ENCODE peak calls at places on chromosomes 7 and 10, in eight cellular contexts. G, L, B, W, X, R, S and M are unnamed samples.
A peak's percentile ranks its signal among the peaks of the same experiment; 100 is the strongest.

GRCh38 chr10:109902992-109903947 is 20.0 kb downstream of the XPNPEP1 start:
- DNase-seq in B (no peak), G (peak; percentile 50), S (no peak), L (no peak), W (no peak), X (no peak), R (peak; percentile 62), M (no peak)

GRCh38 chr10:93841930-93842329 is 51.8 kb upstream of the SLC35G1 start:
- DNase-seq in B (no peak), G (no peak), R (no peak), X (no peak), W (no peak), S (peak; percentile 91), L (no peak), M (no peak)

GRCh38 chr7:388461-388960 is 98.5 kb downstream of the FOXL3 start:
- DNase-seq in W (peak; percentile 29), L (no peak), S (no peak), G (no peak), X (peak; percentile 22), R (peak; percentile 13), B (no peak), M (no peak)

GRCh38 chr10:132878091-132878729 is 64.2 kb downstream of the CFAP46 start:
- DNase-seq in L (no peak), S (no peak), R (no peak), X (no peak), G (no peak), W (peak; percentile 39), B (no peak), M (no peak)

GRCh38 chr7:26091933-26092332 is 60.1 kb upstream of the NFE2L3 start:
- DNase-seq in R (no peak), W (no peak), G (peak; percentile 14), L (no peak), X (peak; percentile 16), S (peak; percentile 62), B (peak; percentile 30), M (no peak)

GRCh38 chr7:36497775-36498174 is 108.1 kb downstream of the ANLN start:
- DNase-seq in S (no peak), X (no peak), R (no peak), W (no peak), G (no peak), B (no peak), L (no peak), M (no peak)

GRCh38 chr10:94451883-94452519 is 49.7 kb downstream of the TBC1D12 start:
- DNase-seq in S (no peak), W (no peak), R (no peak), G (no peak), X (no peak), L (no peak), B (no peak), M (no peak)

GRCh38 chr10:20598590-20598989 is 298.5 kb downstream of the NEBL start:
- DNase-seq in S (peak; percentile 17), L (peak; percentile 11), G (peak; percentile 73), X (peak; percentile 77), B (no peak), W (peak; percentile 81), R (peak; percentile 13), M (peak; percentile 41)

GRCh38 chr10:117796394-117796793 is 250.3 kb downstream of the RAB11FIP2 start:
- DNase-seq in X (no peak), L (no peak), S (no peak), W (no peak), B (no peak), R (no peak), G (no peak), M (no peak)

GRCh38 chr7:6074612-6075380 is 43.6 kb downstream of the ANKRD61 start:
- DNase-seq in L (no peak), W (no peak), X (peak; percentile 56), S (no peak), G (peak; percentile 31), B (no peak), R (no peak), M (no peak)

GRCh38 chr7:27110163-27110976 is 7.9 kb upstream of the HOXA2 start:
- DNase-seq in W (no peak), G (peak; percentile 64), X (no peak), S (peak; percentile 74), L (peak; percentile 68), R (peak; percentile 25), B (no peak), M (peak; percentile 59)

GRCh38 chr7:44058759-44059218 is 6.6 kb downstream of the PGAM2 start:
- DNase-seq in G (no peak), R (no peak), W (peak; percentile 21), S (no peak), B (no peak), L (no peak), X (no peak), M (no peak)

GRCh38 chr7:30802812-30803211 is 31.6 kb downstream of the MINDY4 start:
- DNase-seq in X (no peak), S (no peak), B (no peak), L (no peak), G (no peak), W (no peak), R (no peak), M (no peak)

GRCh38 chr10:53836638-53837037 is 964.4 kb downstream of the PCDH15 start:
- DNase-seq in L (no peak), X (peak; percentile 57), R (no peak), G (peak; percentile 27), W (no peak), S (no peak), B (no peak), M (no peak)

GRCh38 chr7:75649462-75649861 is 89.3 kb downstream of the HIP1 start:
- DNase-seq in W (no peak), X (no peak), B (no peak), R (peak; percentile 14), S (no peak), G (no peak), L (no peak), M (no peak)

GRCh38 chr10:86635402-86635801 is 18.9 kb upstream of the OPN4 start:
- DNase-seq in S (no peak), X (peak; percentile 55), W (no peak), L (peak; percentile 64), R (no peak), G (peak; percentile 62), B (no peak), M (no peak)

GRCh38 chr10:111128331-111129167 is 51.7 kb downstream of the ADRA2A start:
- DNase-seq in X (no peak), R (peak; percentile 51), L (no peak), B (no peak), S (no peak), G (no peak), W (no peak), M (no peak)

GRCh38 chr10:102420443-102420809 is 210 bp upstream of the FBXL15 start:
- DNase-seq in X (no peak), L (no peak), G (no peak), B (no peak), W (no peak), S (peak; percentile 94), R (peak; percentile 90), M (no peak)

GRCh38 chr7:88226886-88227516 is 7.2 kb upstream of the SRI start:
- DNase-seq in R (peak; percentile 81), S (no peak), L (peak; percentile 18), G (peak; percentile 78), X (peak; percentile 77), W (no peak), B (no peak), M (no peak)

GRCh38 chr10:102799691-102800435 is 37.4 kb downstream of the CYP17A1 start:
- DNase-seq in R (no peak), L (no peak), X (no peak), G (peak; percentile 32), S (no peak), B (no peak), W (no peak), M (no peak)

GRCh38 chr7:6590645-6591110 is 857 bp downstream of the INTS15 start:
- DNase-seq in W (no peak), L (no peak), X (no peak), G (no peak), R (no peak), S (peak; percentile 63), B (no peak), M (no peak)

DNA sequence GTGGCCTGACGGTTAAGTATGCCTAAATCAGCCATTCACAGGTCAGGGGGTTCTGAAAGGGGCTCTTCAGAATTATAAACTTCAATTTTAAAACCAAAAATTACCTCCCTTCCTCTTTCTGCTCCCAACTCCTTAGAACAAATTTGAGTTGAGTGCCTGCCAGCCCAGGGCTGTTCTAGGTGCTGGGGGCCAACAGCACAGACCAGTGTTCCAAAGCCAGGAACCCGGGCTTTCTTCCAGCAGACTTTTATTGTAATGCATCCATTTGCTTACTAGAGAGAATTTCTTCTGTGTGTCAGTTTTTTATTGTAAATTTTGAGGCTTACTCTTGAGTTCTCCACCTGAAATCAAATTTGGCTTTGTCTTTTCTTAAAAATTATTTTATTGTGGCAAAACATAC is 238.5 kb downstream of the CACNB2 start:
- DNase-seq in B (no peak), W (no peak), R (no peak), G (no peak), X (no peak), S (no peak), L (no peak), M (no peak)
- TF ChIP-seq CTCF in B (no peak), W (no peak), R (no peak), G (no peak), X (no peak), S (no peak), L (no peak), M (no peak)

GRCh38 chr10:29127731-29128130 is 161.1 kb upstream of the LYZL1 start:
- DNase-seq in B (no peak), S (no peak), R (no peak), W (no peak), X (no peak), L (no peak), G (no peak), M (no peak)

GRCh38 chr10:29132821-29133156 is 156.1 kb upstream of the LYZL1 start:
- DNase-seq in L (no peak), W (no peak), X (no peak), R (no peak), S (no peak), G (no peak), B (no peak), M (no peak)

GRCh38 chr10:29131952-29132820 is 156.7 kb upstream of the LYZL1 start:
- DNase-seq in L (no peak), X (peak; percentile 72), B (no peak), G (peak; percentile 81), S (no peak), W (no peak), R (peak; percentile 21), M (no peak)

GRCh38 chr10:29127037-29127436 is 161.8 kb upstream of the LYZL1 start:
- DNase-seq in R (no peak), L (no peak), S (no peak), X (no peak), G (no peak), B (no peak), W (no peak), M (no peak)

GRCh38 chr10:29130190-29130673 is 158.6 kb upstream of the LYZL1 start:
- DNase-seq in G (peak; percentile 68), L (no peak), X (peak; percentile 66), W (no peak), B (peak; percentile 36), S (peak; percentile 66), R (no peak), M (no peak)
- TF ChIP-seq CTCF in G (peak; percentile 69), L (peak; percentile 73), X (peak; percentile 77), W (peak; percentile 62), B (peak; percentile 53), S (peak; percentile 62), R (peak; percentile 56), M (peak; percentile 82)

GRCh38 chr10:99859585-99859984 is 77.1 kb downstream of the ABCC2 start:
- DNase-seq in W (no peak), G (no peak), S (peak; percentile 79), X (no peak), R (no peak), L (no peak), B (peak; percentile 48), M (no peak)
- TF ChIP-seq CTCF in W (no peak), G (peak; percentile 43), S (peak; percentile 64), X (peak; percentile 46), R (no peak), L (peak; percentile 37), B (peak; percentile 41), M (no peak)

GRCh38 chr7:45985902-45986301 is 64.8 kb upstream of the IGFBP3 start:
- DNase-seq in G (peak; percentile 48), B (no peak), W (no peak), S (no peak), L (peak; percentile 26), R (no peak), X (peak; percentile 56), M (no peak)
- TF ChIP-seq CTCF in G (no peak), B (no peak), W (no peak), S (no peak), L (no peak), R (no peak), X (no peak), M (no peak)